ENCODE peak calls at places on chromosomes 16 and 17, in eight cellular contexts. B is esophagus muscularis mucosa, N is transverse colon, F is tibial nerve, K is K562, J is A549, E is H1, D is stomach. Q is an unnamed sample.

GRCh38 chr17:77889135-77889505 is 69.4 kb upstream of the TNRC6C start:
- DNase-seq in B (no peak), N (no peak), F (no peak), K (no peak), J (no peak), E (no peak), D (no peak), Q (no peak)

GRCh38 chr17:59839646-59840328 is 53.0 kb downstream of the TUBD1 start:
- DNase-seq in B (no peak), N (no peak), F (no peak), K (no peak), J (peak), E (no peak), D (no peak), Q (no peak)

GRCh38 chr16:12449374-12449773 is 354.3 kb downstream of the CPPED1 start:
- DNase-seq in B (no peak), N (no peak), F (no peak), K (no peak), J (no peak), E (no peak), D (no peak), Q (no peak)

GRCh38 chr17:79192503-79193500 is 118.2 kb downstream of the ENGASE start:
- DNase-seq in B (no peak), N (no peak), F (no peak), K (peak), J (no peak), E (peak), D (no peak), Q (no peak)

GRCh38 chr16:4081577-4082021 is 34.6 kb downstream of the ADCY9 start:
- DNase-seq in B (no peak), N (no peak), F (no peak), K (no peak), J (no peak), E (no peak), D (no peak), Q (peak)

GRCh38 chr17:56297142-56297541 is 143.9 kb downstream of the ANKFN1 start:
- DNase-seq in B (peak), N (no peak), F (no peak), K (no peak), J (no peak), E (no peak), D (no peak), Q (no peak)

GRCh38 chr17:79923974-79924638 is 84.9 kb upstream of the CBX4 start:
- DNase-seq in B (no peak), N (peak), F (no peak), K (peak), J (peak), E (peak), D (peak), Q (peak)

GRCh38 chr16:47519037-47519436 is 57.9 kb downstream of the PHKB start:
- DNase-seq in B (no peak), N (no peak), F (no peak), K (no peak), J (no peak), E (no peak), D (no peak), Q (no peak)

GRCh38 chr16:84453061-84453752 is 51.3 kb downstream of the MEAK7 start:
- DNase-seq in B (no peak), N (no peak), F (no peak), K (no peak), J (no peak), E (no peak), D (no peak), Q (no peak)

GRCh38 chr17:47915667-47916242 is 19.7 kb downstream of the SP2 start:
- DNase-seq in B (no peak), N (no peak), F (no peak), K (no peak), J (no peak), E (no peak), D (no peak), Q (peak)

GRCh38 chr17:13777003-13777402 is 175.3 kb upstream of the HS3ST3A1 start:
- DNase-seq in B (no peak), N (no peak), F (no peak), K (no peak), J (no peak), E (no peak), D (no peak), Q (peak)

GRCh38 chr17:70552230-70552981 is 383.1 kb downstream of the KCNJ2 start:
- DNase-seq in B (no peak), N (no peak), F (no peak), K (peak), J (peak), E (no peak), D (no peak), Q (no peak)

GRCh38 chr16:67055712-67056487 is 27.0 kb downstream of the CBFB start:
- DNase-seq in B (no peak), N (no peak), F (no peak), K (no peak), J (peak), E (no peak), D (no peak), Q (no peak)

GRCh38 chr17:17511293-17511741 is 15.1 kb upstream of the RASD1 start:
- DNase-seq in B (no peak), N (no peak), F (no peak), K (no peak), J (no peak), E (no peak), D (no peak), Q (no peak)

GRCh38 chr16:54287758-54288591 is 1.4 kb upstream of the IRX3 start:
- DNase-seq in B (no peak), N (no peak), F (no peak), K (no peak), J (no peak), E (no peak), D (no peak), Q (no peak)

GRCh38 chr17:16911141-16911937 is 60.6 kb downstream of the TNFRSF13B start:
- DNase-seq in B (no peak), N (peak), F (no peak), K (no peak), J (no peak), E (peak), D (peak), Q (no peak)

GRCh38 chr16:1263591-1264216 is 7.8 kb downstream of the TPSD1 start:
- DNase-seq in B (no peak), N (no peak), F (no peak), K (no peak), J (no peak), E (no peak), D (no peak), Q (no peak)

GRCh38 chr16:17261197-17261858 is 209.4 kb downstream of the XYLT1 start:
- DNase-seq in B (no peak), N (peak), F (no peak), K (no peak), J (no peak), E (no peak), D (no peak), Q (no peak)

GRCh38 chr16:30357715-30358576 is 2.8 kb upstream of the CD2BP2 start:
- DNase-seq in B (no peak), N (no peak), F (no peak), K (no peak), J (no peak), E (no peak), D (no peak), Q (no peak)

GRCh38 chr17:47850692-47851573 is at the start of gene SP6:
- DNase-seq in B (no peak), N (peak), F (no peak), K (peak), J (peak), E (peak), D (peak), Q (peak)

GRCh38 chr16:31141489-31142108 is 6.1 kb upstream of the PRSS8 start:
- DNase-seq in B (no peak), N (no peak), F (no peak), K (peak), J (no peak), E (no peak), D (no peak), Q (peak)

GRCh38 chr17:65198653-65199382 is 61.6 kb downstream of the RGS9 start:
- DNase-seq in B (no peak), N (no peak), F (no peak), K (peak), J (peak), E (peak), D (no peak), Q (peak)

GRCh38 chr17:81563861-81564586 is 11.9 kb upstream of the FAAP100 start:
- DNase-seq in B (no peak), N (no peak), F (no peak), K (no peak), J (peak), E (no peak), D (no peak), Q (no peak)

GRCh38 chr16:70573451-70574121 is 50.0 kb downstream of the SF3B3 start:
- DNase-seq in B (no peak), N (no peak), F (no peak), K (no peak), J (no peak), E (no peak), D (no peak), Q (peak)

GRCh38 chr17:73480740-73481139 is 163.5 kb downstream of the SDK2 start:
- DNase-seq in B (no peak), N (no peak), F (no peak), K (no peak), J (no peak), E (no peak), D (no peak), Q (no peak)

GRCh38 chr17:1976000-1976682 is 49.0 kb downstream of the RTN4RL1 start:
- DNase-seq in B (no peak), N (no peak), F (no peak), K (no peak), J (no peak), E (no peak), D (no peak), Q (no peak)

GRCh38 chr17:82358467-82359350 is at the start of gene TEX19:
- DNase-seq in B (no peak), N (no peak), F (no peak), K (peak), J (peak), E (no peak), D (no peak), Q (no peak)

GRCh38 chr16:880471-881171 is 80.1 kb upstream of the GNG13 start:
- DNase-seq in B (no peak), N (no peak), F (no peak), K (no peak), J (no peak), E (no peak), D (no peak), Q (no peak)

GRCh38 chr17:288802-289356 is 63.7 kb downstream of the RPH3AL start:
- DNase-seq in B (no peak), N (no peak), F (peak), K (no peak), J (no peak), E (peak), D (no peak), Q (no peak)

GRCh38 chr16:13923703-13924298 is 3.8 kb downstream of the ERCC4 start:
- DNase-seq in B (no peak), N (no peak), F (no peak), K (peak), J (peak), E (no peak), D (no peak), Q (no peak)

GRCh38 chr17:48617515-48618365 is 2.6 kb upstream of the HOXB8 start:
- DNase-seq in B (no peak), N (no peak), F (no peak), K (no peak), J (no peak), E (no peak), D (no peak), Q (no peak)

GRCh38 chr16:16096161-16096857 is 127.0 kb downstream of the ABCC6 start:
- DNase-seq in B (no peak), N (peak), F (no peak), K (no peak), J (no peak), E (no peak), D (no peak), Q (peak)

GRCh38 chr16:63938661-63939060 is 1183.2 kb downstream of the CDH11 start:
- DNase-seq in B (no peak), N (no peak), F (no peak), K (no peak), J (no peak), E (no peak), D (no peak), Q (no peak)

DNA sequence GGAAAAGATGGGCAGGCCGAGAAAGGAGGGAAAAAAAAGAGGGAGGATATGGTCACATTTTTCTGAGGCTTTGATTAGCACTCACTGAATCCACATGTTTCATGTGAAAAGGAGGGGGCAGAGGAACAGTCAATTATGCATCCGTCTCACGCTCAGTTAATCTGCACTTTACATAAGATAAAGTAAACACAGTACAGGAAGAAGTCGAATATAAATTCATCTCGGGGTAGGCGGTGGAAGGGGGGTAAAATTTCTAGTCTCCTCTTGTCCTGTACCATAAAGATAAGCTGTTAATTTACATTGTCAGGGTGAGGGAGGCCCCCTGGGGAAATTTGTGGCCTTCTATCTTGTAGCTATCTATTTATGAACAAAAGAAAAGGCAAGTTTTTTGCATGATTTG is 73.1 kb upstream of the CES5A start:
- DNase-seq in B (peak), N (no peak), F (no peak), K (no peak), J (no peak), E (no peak), D (no peak), Q (no peak)
- TF ChIP-seq EP300 in B (no peak), N (no peak), F (no peak), K (peak), J (no peak), E (no peak), D (no peak), Q (no peak)

GRCh38 chr17:40362696-40363479 is 1.6 kb downstream of the GJD3 start:
- DNase-seq in B (no peak), N (peak), F (no peak), K (peak), J (peak), E (peak), D (peak), Q (no peak)
- TF ChIP-seq POLR2A in B (no peak), N (peak), F (no peak), K (peak), J (peak), E (no peak), D (no peak), Q (no peak)

GRCh38 chr16:73056383-73056782 is 8.5 kb upstream of the ZFHX3 start:
- DNase-seq in B (no peak), N (no peak), F (no peak), K (no peak), J (no peak), E (no peak), D (no peak), Q (no peak)

GRCh38 chr16:73053038-73053378 is 5.1 kb upstream of the ZFHX3 start:
- DNase-seq in B (no peak), N (no peak), F (no peak), K (no peak), J (no peak), E (no peak), D (no peak), Q (no peak)

GRCh38 chr16:73053379-73054130 is 5.6 kb upstream of the ZFHX3 start:
- DNase-seq in B (no peak), N (no peak), F (no peak), K (no peak), J (peak), E (no peak), D (no peak), Q (no peak)

GRCh38 chr16:73054131-73054496 is 6.2 kb upstream of the ZFHX3 start:
- DNase-seq in B (no peak), N (no peak), F (no peak), K (no peak), J (peak), E (no peak), D (no peak), Q (no peak)

GRCh38 chr16:73054732-73055481 is 7.0 kb upstream of the ZFHX3 start:
- DNase-seq in B (no peak), N (no peak), F (no peak), K (no peak), J (peak), E (no peak), D (no peak), Q (no peak)
- TF ChIP-seq EP300 in B (no peak), N (no peak), F (no peak), K (no peak), J (no peak), E (no peak), D (no peak), Q (no peak)

DNA sequence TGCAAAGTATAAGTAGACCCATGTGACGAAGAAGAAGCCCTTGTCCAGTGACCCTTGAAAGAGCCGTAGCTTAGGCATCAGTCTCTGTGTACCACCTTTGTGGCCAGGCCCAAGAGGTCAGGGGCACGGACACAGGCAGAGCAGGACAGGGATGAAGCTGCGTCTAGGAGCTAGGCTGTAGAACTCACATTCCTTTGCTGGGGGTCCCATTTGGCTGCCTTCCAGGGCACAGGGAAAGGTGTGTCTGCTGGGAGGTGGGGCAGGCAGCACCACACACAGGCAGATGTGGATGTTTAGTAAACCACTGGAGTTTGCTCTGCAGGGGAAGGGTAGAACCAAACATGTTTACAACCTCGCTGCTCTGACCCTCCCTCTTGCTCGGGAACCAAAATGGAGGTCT is 33.7 kb downstream of the HNF1B start:
- DNase-seq in B (no peak), N (no peak), F (no peak), K (no peak), J (no peak), E (no peak), D (no peak), Q (no peak)
- TF ChIP-seq POLR2A in B (no peak), N (no peak), F (no peak), K (no peak), J (no peak), E (no peak), D (no peak), Q (no peak)

GRCh38 chr16:11401161-11402050 is 56.1 kb downstream of the RMI2 start:
- DNase-seq in B (no peak), N (no peak), F (no peak), K (no peak), J (no peak), E (no peak), D (peak), Q (peak)
- TF ChIP-seq EP300 in B (no peak), N (no peak), F (no peak), K (no peak), J (no peak), E (no peak), D (no peak), Q (no peak)

DNA sequence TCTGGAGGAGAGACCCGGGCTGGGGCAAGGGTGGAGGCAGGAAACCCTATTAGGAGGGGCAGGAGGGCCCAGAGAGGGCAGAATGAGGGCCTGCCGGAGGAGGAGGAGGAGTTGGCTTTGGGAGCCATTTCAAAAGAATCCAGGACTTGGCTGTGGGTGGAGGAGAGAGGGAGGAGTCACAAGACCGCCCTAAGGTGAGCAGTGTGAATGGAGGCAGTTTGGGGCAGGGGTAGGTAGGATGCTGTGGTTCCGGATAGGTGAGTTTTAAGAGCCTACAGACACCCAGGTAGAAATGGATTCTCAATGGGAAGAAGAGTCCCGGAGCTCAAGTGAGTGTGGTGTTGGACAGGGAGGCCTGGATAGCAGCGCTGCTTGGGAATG is 80.3 kb downstream of the ARHGAP23 start:
- DNase-seq in B (no peak), N (no peak), F (no peak), K (no peak), J (no peak), E (peak), D (no peak), Q (no peak)
- TF ChIP-seq POLR2A in B (no peak), N (no peak), F (no peak), K (no peak), J (no peak), E (no peak), D (no peak), Q (no peak)

GRCh38 chr17:75899353-75899752 is 2.6 kb upstream of the TRIM65 start:
- DNase-seq in B (no peak), N (no peak), F (no peak), K (no peak), J (no peak), E (no peak), D (no peak), Q (no peak)

GRCh38 chr17:75898065-75898464 is 1.3 kb upstream of the TRIM65 start:
- DNase-seq in B (no peak), N (no peak), F (no peak), K (no peak), J (no peak), E (no peak), D (no peak), Q (no peak)

GRCh38 chr17:75897076-75898019 is 597 bp upstream of the TRIM65 start:
- DNase-seq in B (no peak), N (peak), F (no peak), K (no peak), J (no peak), E (no peak), D (no peak), Q (no peak)

GRCh38 chr17:75899767-75900468 is 3.2 kb upstream of the TRIM65 start:
- DNase-seq in B (no peak), N (no peak), F (no peak), K (no peak), J (no peak), E (no peak), D (no peak), Q (no peak)

DNA sequence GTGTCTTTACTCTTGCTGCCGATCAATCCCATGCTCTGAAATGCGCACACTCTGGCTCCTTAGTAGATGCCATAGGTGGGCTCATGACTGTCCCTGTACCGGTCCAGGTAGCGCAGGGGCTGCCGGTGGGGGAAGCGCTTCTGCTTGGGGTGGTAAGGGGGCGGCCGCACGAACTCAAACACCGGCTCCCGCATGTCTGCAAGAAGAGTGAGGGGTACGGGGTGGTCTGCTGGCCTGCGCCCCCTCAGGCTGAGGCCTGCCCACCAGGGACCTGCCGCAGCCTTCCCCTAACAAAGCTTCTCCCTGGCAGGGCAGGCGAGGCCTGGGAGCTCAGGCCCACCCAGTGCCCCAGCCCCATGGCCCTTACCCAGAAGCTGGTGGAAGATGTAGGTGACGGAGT is 2.0 kb upstream of the TRIM65 start:
- DNase-seq in B (no peak), N (no peak), F (no peak), K (no peak), J (no peak), E (no peak), D (no peak), Q (no peak)
- TF ChIP-seq EP300 in B (no peak), N (no peak), F (no peak), K (no peak), J (no peak), E (no peak), D (no peak), Q (no peak)

GRCh38 chr17:43020789-43021738 is 1.1 kb downstream of the VAT1 start:
- DNase-seq in B (peak), N (peak), F (peak), K (peak), J (peak), E (peak), D (peak), Q (peak)
- TF ChIP-seq POLR2A in B (no peak), N (peak), F (peak), K (no peak), J (peak), E (peak), D (no peak), Q (peak)